ENCODE peak calls at places on chromosomes 1 and 21, in six cellular contexts. P, M, Y, H, V and U are unnamed samples.

GRCh38 chr1:150186789-150187559 is 37.3 kb downstream of the PLEKHO1 start:
- DNase-seq in P (no peak), M (no peak), Y (no peak), H (peak), V (no peak), U (no peak)

GRCh38 chr1:16458801-16459200 is 18.3 kb downstream of the NECAP2 start:
- DNase-seq in P (no peak), M (no peak), Y (no peak), H (no peak), V (no peak), U (no peak)

GRCh38 chr1:99004270-99005141 is at the start of gene PLPPR5:
- DNase-seq in P (no peak), M (peak), Y (no peak), H (no peak), V (no peak), U (no peak)

GRCh38 chr1:234295039-234295438 is 78.2 kb upstream of the COA6 start:
- DNase-seq in P (no peak), M (no peak), Y (no peak), H (no peak), V (no peak), U (no peak)

GRCh38 chr1:162276493-162276892 is 100.2 kb downstream of the SPATA46 start:
- DNase-seq in P (no peak), M (no peak), Y (no peak), H (peak), V (no peak), U (no peak)

GRCh38 chr1:62728963-62729362 is 40.8 kb upstream of the DOCK7 start:
- DNase-seq in P (no peak), M (no peak), Y (no peak), H (no peak), V (no peak), U (no peak)

GRCh38 chr1:37944091-37944763 is 2.6 kb downstream of the INPP5B start:
- DNase-seq in P (no peak), M (no peak), Y (no peak), H (no peak), V (no peak), U (no peak)

GRCh38 chr1:200542162-200542561 is 78.4 kb downstream of the KIF14 start:
- DNase-seq in P (no peak), M (no peak), Y (no peak), H (no peak), V (no peak), U (no peak)

GRCh38 chr1:96721053-96721381 is 567 bp upstream of the PTBP2 start:
- DNase-seq in P (no peak), M (no peak), Y (no peak), H (no peak), V (no peak), U (no peak)

GRCh38 chr1:205313681-205314308 is 7.8 kb downstream of the NUAK2 start:
- DNase-seq in P (peak), M (peak), Y (no peak), H (no peak), V (peak), U (no peak)

GRCh38 chr1:50977575-50978143 is 7.6 kb downstream of the CDKN2C start:
- DNase-seq in P (peak), M (peak), Y (peak), H (peak), V (peak), U (no peak)

GRCh38 chr1:182299728-182300581 is 91.6 kb downstream of the GLUL start:
- DNase-seq in P (peak), M (peak), Y (peak), H (peak), V (peak), U (no peak)

GRCh38 chr21:44013380-44014088 is 1.4 kb downstream of the TRAPPC10 start:
- DNase-seq in P (no peak), M (no peak), Y (no peak), H (peak), V (no peak), U (no peak)

GRCh38 chr1:217089239-217090014 is 366.2 kb upstream of the ESRRG start:
- DNase-seq in P (no peak), M (peak), Y (no peak), H (no peak), V (no peak), U (no peak)

GRCh38 chr1:15525043-15525958 is 1.3 kb upstream of the CASP9 start:
- DNase-seq in P (peak), M (peak), Y (peak), H (peak), V (peak), U (no peak)

GRCh38 chr1:154483941-154484803 is 17.8 kb upstream of the TDRD10 start:
- DNase-seq in P (no peak), M (no peak), Y (peak), H (no peak), V (no peak), U (peak)

GRCh38 chr1:234322979-234323378 is 50.3 kb upstream of the COA6 start:
- DNase-seq in P (no peak), M (no peak), Y (no peak), H (peak), V (no peak), U (no peak)

GRCh38 chr1:79042117-79042516 is 35.6 kb upstream of the ADGRL4 start:
- DNase-seq in P (no peak), M (no peak), Y (no peak), H (no peak), V (no peak), U (peak)

GRCh38 chr1:30522031-30523004 is 201.1 kb downstream of the MATN1 start:
- DNase-seq in P (peak), M (peak), Y (peak), H (no peak), V (peak), U (peak)

GRCh38 chr1:169692766-169693460 is 18.5 kb downstream of the SELL start:
- DNase-seq in P (no peak), M (no peak), Y (no peak), H (no peak), V (no peak), U (no peak)

GRCh38 chr1:150543500-150544143 is 5.6 kb upstream of the ADAMTSL4 start:
- DNase-seq in P (no peak), M (peak), Y (peak), H (peak), V (peak), U (no peak)

GRCh38 chr1:109639841-109640184 is 16.1 kb upstream of the GSTM4 start:
- DNase-seq in P (no peak), M (no peak), Y (no peak), H (no peak), V (peak), U (no peak)

GRCh38 chr1:243890576-243890975 is 40.5 kb upstream of the AKT3 start:
- DNase-seq in P (no peak), M (no peak), Y (no peak), H (no peak), V (no peak), U (no peak)

GRCh38 chr1:150577557-150578277 is 1.7 kb downstream of the MCL1 start:
- DNase-seq in P (no peak), M (no peak), Y (no peak), H (no peak), V (no peak), U (no peak)

GRCh38 chr1:33222381-33222780 is 33.9 kb upstream of the ZNF362 start:
- DNase-seq in P (no peak), M (no peak), Y (no peak), H (no peak), V (no peak), U (no peak)

GRCh38 chr1:117631761-117632160 is 25.9 kb downstream of the TENT5C start:
- DNase-seq in P (no peak), M (no peak), Y (no peak), H (no peak), V (no peak), U (no peak)

GRCh38 chr21:45060089-45060488 is 14.3 kb upstream of the ADARB1 start:
- DNase-seq in P (no peak), M (no peak), Y (no peak), H (no peak), V (peak), U (no peak)

GRCh38 chr1:112370981-112371380 is 25.0 kb upstream of the CTTNBP2NL start:
- DNase-seq in P (no peak), M (no peak), Y (no peak), H (no peak), V (no peak), U (no peak)

GRCh38 chr1:241822846-241823245 is 25.2 kb upstream of the EXO1 start:
- DNase-seq in P (no peak), M (no peak), Y (no peak), H (no peak), V (no peak), U (no peak)

GRCh38 chr1:25990702-25991395 is 7.0 kb downstream of the PAFAH2 start:
- DNase-seq in P (no peak), M (no peak), Y (no peak), H (no peak), V (no peak), U (no peak)

GRCh38 chr1:91792393-91793032 is 93.4 kb downstream of the TGFBR3 start:
- DNase-seq in P (no peak), M (no peak), Y (no peak), H (peak), V (no peak), U (no peak)

GRCh38 chr21:25039461-25040380 is 567.6 kb downstream of the MRPL39 start:
- DNase-seq in P (no peak), M (no peak), Y (no peak), H (peak), V (no peak), U (peak)

GRCh38 chr1:93766451-93766850 is 84.8 kb upstream of the BCAR3 start:
- DNase-seq in P (no peak), M (no peak), Y (no peak), H (no peak), V (no peak), U (no peak)

GRCh38 chr1:209249280-209249670 is 334.2 kb upstream of the CAMK1G start:
- DNase-seq in P (no peak), M (no peak), Y (no peak), H (no peak), V (no peak), U (no peak)

GRCh38 chr1:51324271-51325010 is 5.9 kb downstream of the TTC39A start:
- DNase-seq in P (no peak), M (no peak), Y (no peak), H (no peak), V (no peak), U (no peak)

GRCh38 chr1:81470250-81470649 is 330.5 kb upstream of the ADGRL2 start:
- DNase-seq in P (no peak), M (no peak), Y (no peak), H (no peak), V (no peak), U (no peak)
- H3K27ac ChIP-seq in P (no peak), M (no peak), Y (no peak), H (no peak), V (no peak), U (no peak)

GRCh38 chr1:175294179-175294756 is 101.7 kb upstream of the KIAA0040 start:
- DNase-seq in P (no peak), M (no peak), Y (no peak), H (no peak), V (no peak), U (no peak)
- TF ChIP-seq CTCF in P (no peak), M (no peak), Y (no peak), H (no peak), V (no peak), U (no peak)

GRCh38 chr1:100162881-100163280 is 15.2 kb downstream of the LRRC39 start:
- DNase-seq in P (no peak), M (no peak), Y (no peak), H (no peak), V (no peak), U (no peak)
- H3K27ac ChIP-seq in P (no peak), M (peak), Y (no peak), H (no peak), V (no peak), U (no peak)

DNA sequence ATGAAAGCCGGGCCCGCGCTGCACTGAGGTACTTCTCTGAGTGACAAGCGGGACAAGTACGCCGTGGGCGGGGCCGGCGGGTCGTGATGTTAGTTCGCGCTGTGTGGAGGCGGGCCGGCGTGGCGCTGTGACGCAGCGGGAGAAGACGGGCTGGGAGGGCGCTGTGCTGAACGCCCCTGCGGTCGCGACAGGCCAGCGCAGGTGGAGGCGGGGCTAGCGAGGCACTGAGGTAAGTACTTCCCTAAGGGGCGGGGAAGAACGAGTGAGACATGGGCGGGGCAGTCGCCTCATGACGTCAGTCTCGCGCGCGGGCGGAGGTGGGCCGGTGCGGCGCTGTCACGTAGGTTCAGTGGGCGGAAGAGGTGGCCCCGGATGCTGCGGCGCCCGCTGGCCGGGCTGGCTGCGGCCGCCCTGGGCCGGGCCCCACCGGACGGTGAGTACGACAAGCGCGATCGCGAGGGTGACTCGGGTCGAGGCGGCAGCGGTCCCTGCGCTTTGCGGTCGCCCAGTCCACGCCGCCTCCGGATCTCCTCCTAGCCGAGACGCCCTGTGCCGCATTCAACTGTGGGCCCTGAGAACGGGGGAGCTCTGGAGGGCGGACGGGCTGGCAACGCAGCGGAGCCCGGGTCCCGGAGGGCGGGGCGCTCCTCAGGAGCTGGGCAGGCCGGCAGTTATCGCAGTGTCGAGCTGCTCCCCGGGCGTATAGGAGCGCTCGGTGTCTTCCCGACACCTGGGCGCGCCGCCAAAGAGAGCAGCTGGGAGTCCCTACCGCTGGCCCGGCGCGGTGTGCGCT is at the start of gene GUK1:
- DNase-seq in P (peak), M (peak), Y (peak), H (peak), V (peak), U (peak)
- TF ChIP-seq CTCF in P (peak), M (no peak), Y (no peak), H (peak), V (peak), U (peak)

DNA sequence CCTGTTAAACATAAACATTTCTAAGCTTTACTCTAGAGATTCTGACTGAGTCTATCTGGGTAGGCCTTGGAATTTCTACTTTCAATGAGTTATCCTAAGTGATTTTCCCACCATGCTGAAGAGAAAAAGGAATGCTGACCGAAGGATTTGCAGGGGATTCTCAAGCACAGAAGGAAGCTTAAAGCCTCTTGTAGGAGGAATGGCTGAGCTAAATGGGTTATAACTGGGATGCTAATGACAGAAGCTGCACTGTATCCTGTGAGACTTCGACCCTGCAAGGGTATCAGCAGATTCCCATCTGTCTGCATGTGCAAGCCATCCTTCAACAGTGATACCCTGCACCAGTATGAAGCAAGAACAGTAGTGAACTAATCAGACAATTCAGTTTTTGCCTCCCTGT is 35.4 kb downstream of the SLC35D1 start:
- DNase-seq in P (no peak), M (no peak), Y (no peak), H (no peak), V (no peak), U (no peak)
- H3K27ac ChIP-seq in P (no peak), M (no peak), Y (peak), H (no peak), V (peak), U (no peak)

GRCh38 chr1:224331326-224331725 is 1.4 kb upstream of the NVL start:
- DNase-seq in P (no peak), M (no peak), Y (no peak), H (no peak), V (no peak), U (no peak)

GRCh38 chr1:224329484-224329841 is 509 bp downstream of the NVL start:
- DNase-seq in P (no peak), M (no peak), Y (no peak), H (no peak), V (no peak), U (no peak)

GRCh38 chr1:224328644-224329043 is 1.3 kb downstream of the NVL start:
- DNase-seq in P (no peak), M (no peak), Y (no peak), H (no peak), V (no peak), U (no peak)

GRCh38 chr1:224329842-224330753 is at the start of gene NVL:
- DNase-seq in P (peak), M (peak), Y (peak), H (peak), V (peak), U (peak)

DNA sequence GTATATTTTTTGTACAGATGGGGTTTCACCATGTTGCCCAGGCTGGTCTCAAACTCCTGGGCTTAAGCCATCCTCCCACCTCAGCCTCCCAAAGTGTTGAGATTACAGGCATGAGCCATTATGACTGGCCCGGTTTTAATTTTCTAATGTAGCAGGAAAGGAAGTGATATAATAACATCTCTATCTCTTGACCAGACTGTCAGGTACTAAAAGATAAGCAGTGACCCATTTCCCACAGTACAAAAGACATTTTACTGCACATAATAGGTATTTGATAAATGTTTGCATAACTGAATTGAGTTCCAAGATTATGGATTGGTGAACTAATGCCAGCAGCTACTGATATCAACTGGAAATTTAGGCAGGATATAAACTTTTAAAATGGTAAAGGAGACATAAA is 4.0 kb downstream of the NVL start:
- DNase-seq in P (no peak), M (no peak), Y (no peak), H (no peak), V (no peak), U (no peak)
- TF ChIP-seq CTCF in P (no peak), M (no peak), Y (no peak), H (no peak), V (no peak), U (no peak)

GRCh38 chr1:207240325-207241095 is 81.0 kb upstream of the CD55 start:
- DNase-seq in P (no peak), M (no peak), Y (no peak), H (no peak), V (no peak), U (peak)
- H3K27ac ChIP-seq in P (no peak), M (no peak), Y (no peak), H (no peak), V (no peak), U (peak)

GRCh38 chr21:33168886-33169285 is 60.9 kb upstream of the IFNAR2 start:
- DNase-seq in P (no peak), M (no peak), Y (no peak), H (no peak), V (no peak), U (peak)
- TF ChIP-seq CTCF in P (no peak), M (no peak), Y (no peak), H (no peak), V (no peak), U (no peak)